ENCODE peak calls at places on chromosomes 2 and 18, in six cellular contexts. A, C, X, E, Y and B are unnamed samples.

GRCh38 chr18:6561893-6562292 is 147.2 kb upstream of the L3MBTL4 start:
- DNase-seq in E (no peak), Y (no peak), A (no peak), C (no peak), X (no peak), B (no peak)

GRCh38 chr2:78035804-78036203 is 513.6 kb upstream of the LRRTM4 start:
- DNase-seq in C (no peak), E (peak; percentile 79), X (no peak), Y (no peak), A (no peak), B (no peak)

GRCh38 chr2:10493075-10493635 is 45.0 kb upstream of the ODC1 start:
- DNase-seq in A (no peak), E (no peak), Y (no peak), X (no peak), C (no peak), B (no peak)

GRCh38 chr2:55923091-55923977 is at the start of gene EFEMP1:
- DNase-seq in A (peak; percentile 58), Y (no peak), E (peak; percentile 89), X (peak; percentile 87), C (peak; percentile 69), B (no peak)

GRCh38 chr18:45542043-45542442 is 73.2 kb upstream of the SLC14A2 start:
- DNase-seq in E (no peak), C (no peak), A (no peak), X (no peak), Y (no peak), B (no peak)

GRCh38 chr2:36486546-36487044 is 111.4 kb downstream of the FEZ2 start:
- DNase-seq in Y (no peak), A (peak; percentile 87), E (no peak), C (no peak), X (peak; percentile 90), B (peak; percentile 49)

GRCh38 chr2:222142027-222142426 is 156.8 kb downstream of the PAX3 start:
- DNase-seq in E (no peak), Y (no peak), C (no peak), A (peak; percentile 85), X (no peak), B (no peak)

GRCh38 chr2:18373664-18374063 is 186.8 kb downstream of the RDH14 start:
- DNase-seq in E (no peak), C (no peak), X (no peak), A (peak; percentile 95), Y (no peak), B (no peak)

GRCh38 chr18:29457316-29457715 is 1280.4 kb upstream of the CDH2 start:
- DNase-seq in A (no peak), X (no peak), E (no peak), C (no peak), Y (no peak), B (no peak)

GRCh38 chr2:23380562-23381065 is 4.4 kb upstream of the KLHL29 start:
- DNase-seq in X (peak; percentile 78), Y (no peak), C (no peak), E (no peak), A (no peak), B (no peak)

GRCh38 chr2:112636605-112637288 is 9.0 kb upstream of the SLC20A1 start:
- DNase-seq in Y (no peak), X (no peak), E (no peak), A (no peak), C (no peak), B (no peak)

GRCh38 chr2:80326214-80326613 is 21.7 kb upstream of the LRRTM1 start:
- DNase-seq in X (no peak), A (peak; percentile 10), Y (no peak), C (no peak), E (no peak), B (no peak)

GRCh38 chr18:79600141-79600540 is 79.5 kb upstream of the CTDP1 start:
- DNase-seq in A (no peak), Y (no peak), E (no peak), X (no peak), C (peak; percentile 3), B (no peak)

GRCh38 chr2:174332607-174333001 is 2.1 kb upstream of the SP9 start:
- DNase-seq in C (no peak), Y (no peak), A (no peak), E (peak; percentile 89), X (no peak), B (no peak)

GRCh38 chr18:24341361-24341760 is 56.3 kb downstream of the OSBPL1A start:
- DNase-seq in E (no peak), Y (no peak), A (no peak), C (no peak), X (no peak), B (peak; percentile 21)

GRCh38 chr2:42722328-42723190 is 41.4 kb downstream of the OXER1 start:
- DNase-seq in A (peak; percentile 93), Y (peak; percentile 12), C (peak; percentile 81), X (peak; percentile 80), E (peak; percentile 74), B (peak; percentile 42)

GRCh38 chr2:226308981-226309380 is 490.6 kb downstream of the IRS1 start:
- DNase-seq in E (no peak), C (no peak), Y (no peak), X (no peak), A (peak; percentile 16), B (peak; percentile 58)

GRCh38 chr18:57674891-57675290 is 53.3 kb upstream of the NARS1 start:
- DNase-seq in X (peak; percentile 98), Y (no peak), E (no peak), C (no peak), A (no peak), B (no peak)

GRCh38 chr2:165803123-165803760 is 9.2 kb upstream of the GALNT3 start:
- DNase-seq in C (no peak), Y (no peak), E (no peak), A (peak; percentile 87), X (no peak), B (peak; percentile 21)

GRCh38 chr18:31261792-31262582 is 56.0 kb upstream of the DSG1 start:
- DNase-seq in Y (no peak), C (no peak), X (no peak), A (no peak), E (peak; percentile 57), B (no peak)

GRCh38 chr2:208595386-208596275 is 189.0 kb downstream of the PTH2R start:
- DNase-seq in A (no peak), Y (no peak), E (no peak), X (no peak), C (no peak), B (no peak)

DNA sequence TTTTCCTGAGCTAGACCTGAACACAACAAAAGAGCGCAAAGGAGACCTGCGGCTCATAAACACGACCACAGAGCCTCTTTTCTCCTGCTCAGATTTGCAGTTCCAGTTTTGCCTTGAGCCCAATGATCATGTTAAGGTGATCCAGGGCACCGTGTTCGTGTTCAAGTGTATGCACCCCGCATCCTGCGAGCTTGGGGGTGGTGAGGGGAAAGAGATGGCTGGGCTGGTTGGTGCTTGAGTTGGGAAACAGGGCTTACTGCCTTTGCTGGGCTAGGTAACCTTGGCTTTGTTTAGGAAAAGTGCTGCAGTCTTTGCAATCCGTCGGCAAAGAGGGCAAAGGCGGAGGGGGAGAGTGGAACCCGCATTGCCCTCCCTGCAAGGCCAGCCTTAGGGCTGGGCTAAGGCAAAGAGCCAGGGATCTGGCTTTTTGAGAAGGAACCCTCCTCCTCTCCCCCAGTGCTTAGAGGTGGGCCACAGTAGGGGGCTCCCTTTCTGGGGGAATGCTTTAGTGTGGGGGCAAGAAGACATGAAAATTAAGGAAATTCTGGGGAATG is 1.3 kb downstream of the HOXD10 start:
- DNase-seq in C (no peak), A (no peak), E (peak; percentile 24), X (no peak), Y (no peak), B (no peak)
- H3K27me3 ChIP-seq in C (peaks cover 75% of the 10 kb centered on the region), A (peaks cover 99% of the 10 kb centered on the region), E (peaks cover 100% of the 10 kb centered on the region), X (peaks cover 91% of the 10 kb centered on the region), Y (peaks cover 63% of the 10 kb centered on the region), B (peaks cover 95% of the 10 kb centered on the region)

DNA sequence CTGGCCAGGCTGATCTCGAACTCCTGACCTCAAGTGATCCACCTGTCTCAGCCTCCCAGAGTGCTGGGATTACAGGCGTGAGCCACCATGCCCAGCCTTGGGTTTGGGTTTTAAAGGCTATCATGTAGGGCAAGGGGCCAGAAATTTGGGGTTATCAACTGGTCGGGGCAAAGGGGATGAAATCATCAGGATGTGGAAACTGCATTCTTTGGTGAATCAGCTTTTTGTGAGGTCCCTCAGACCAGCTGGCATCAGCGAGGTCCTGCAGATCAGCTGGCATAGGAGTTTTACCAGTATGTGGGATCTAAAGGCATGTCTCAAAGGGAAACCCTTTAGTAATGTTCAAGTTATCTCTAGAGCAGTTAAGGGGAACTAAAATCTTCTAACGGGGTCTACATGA is 6.4 kb upstream of the GEMIN6 start:
- DNase-seq in E (no peak), A (peak; percentile 12), X (peak; percentile 23), C (no peak), Y (no peak), B (no peak)
- H3K4me3 ChIP-seq in E (no peak overlapping the region), A (no peak overlapping the region), X (no peak overlapping the region), C (no peak overlapping the region), Y (no peak overlapping the region), B (no peak overlapping the region)

GRCh38 chr2:20177556-20178403 is 47.1 kb downstream of the SDC1 start:
- DNase-seq in A (no peak), E (peak; percentile 61), C (peak; percentile 19), Y (no peak), X (no peak), B (no peak)
- TF ChIP-seq CTCF in A (no peak), E (peak; percentile 58), C (no peak), Y (no peak), X (no peak), B (no peak)

GRCh38 chr2:111039984-111040383 is 80.7 kb upstream of the BCL2L11 start:
- DNase-seq in C (no peak), A (no peak), Y (no peak), E (no peak), X (no peak), B (no peak)

GRCh38 chr2:111036042-111036441 is 84.7 kb upstream of the BCL2L11 start:
- DNase-seq in X (no peak), C (no peak), Y (no peak), E (peak; percentile 24), A (no peak), B (no peak)

GRCh38 chr2:111032721-111033532 is 87.8 kb upstream of the BCL2L11 start:
- DNase-seq in E (peak; percentile 51), X (no peak), C (peak; percentile 46), Y (no peak), A (no peak), B (no peak)

GRCh38 chr2:111041398-111042202 is 79.1 kb upstream of the BCL2L11 start:
- DNase-seq in Y (no peak), C (no peak), E (peak; percentile 33), X (no peak), A (no peak), B (no peak)

DNA sequence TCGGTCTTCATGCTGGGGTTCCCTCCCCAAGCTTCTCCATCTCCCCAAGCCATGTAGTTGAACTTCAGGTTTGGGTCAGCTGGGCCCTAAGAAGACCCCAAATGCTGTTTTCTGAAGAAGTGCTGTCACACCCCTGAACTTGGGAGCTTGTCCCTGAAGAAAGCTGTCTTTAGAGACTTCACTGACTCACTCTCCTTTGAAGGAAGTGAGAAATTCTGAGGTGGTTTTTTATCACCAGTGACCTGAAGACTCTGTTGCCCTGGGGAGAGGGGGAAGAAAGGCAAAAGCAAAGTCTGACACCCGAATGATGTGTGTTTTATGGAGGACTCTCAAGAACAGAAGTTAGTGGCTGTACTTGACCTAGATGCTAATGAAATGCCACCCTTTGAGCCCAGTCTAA is 83.6 kb upstream of the BCL2L11 start:
- DNase-seq in E (no peak), A (no peak), C (no peak), Y (no peak), X (no peak), B (no peak)
- H3K27me3 ChIP-seq in E (no peaks in the 10 kb centered on the region), A (peaks cover 14% of the 10 kb centered on the region), C (no peaks in the 10 kb centered on the region), Y (no peaks in the 10 kb centered on the region), X (peaks cover 21% of the 10 kb centered on the region), B (peaks cover 39% of the 10 kb centered on the region)